ENCODE peak calls at places on chromosomes 12 and 14, in four cellular contexts. Y is K562, J is HL-60, S is GM12878. X is an unnamed sample.

GRCh38 chr14:90582166-90582565 is 185.3 kb downstream of the CALM1 start:
- DNase-seq in S (no peak), J (no peak), Y (no peak), X (no peak)

GRCh38 chr12:89433634-89434033 is 81.3 kb upstream of the DUSP6 start:
- DNase-seq in J (no peak), Y (no peak), S (no peak), X (no peak)

GRCh38 chr12:63353559-63353958 is 202.6 kb upstream of the AVPR1A start:
- DNase-seq in Y (no peak), S (no peak), J (no peak), X (no peak)

GRCh38 chr14:99513946-99514551 is 32.8 kb downstream of the CCNK start:
- DNase-seq in Y (no peak), J (no peak), S (no peak), X (no peak)

GRCh38 chr14:91352101-91352500 is 65.5 kb downstream of the CCDC88C start:
- DNase-seq in S (no peak), Y (no peak), J (no peak), X (no peak)

GRCh38 chr12:79692860-79693605 is 2.3 kb upstream of the PAWR start:
- DNase-seq in Y (no peak), S (no peak), J (no peak), X (no peak)

GRCh38 chr14:94113490-94113889 is 3.0 kb downstream of the IFI27 start:
- DNase-seq in Y (no peak), S (no peak), J (no peak), X (no peak)

GRCh38 chr12:12790956-12791355 is 5.5 kb downstream of the APOLD1 start:
- DNase-seq in S (no peak), J (no peak), Y (no peak), X (no peak)

GRCh38 chr14:32896979-32897723 is 41.5 kb upstream of the NPAS3 start:
- DNase-seq in S (no peak), J (no peak), Y (no peak), X (no peak)

GRCh38 chr12:24780969-24781368 is 167.9 kb downstream of the BCAT1 start:
- DNase-seq in Y (no peak), J (no peak), S (no peak), X (no peak)

GRCh38 chr12:55965941-55966407 is at the start of gene PMEL:
- DNase-seq in S (no peak), Y (no peak), J (no peak), X (no peak)

GRCh38 chr12:132724506-132725220 is 14.0 kb downstream of the PGAM5 start:
- DNase-seq in Y (peak), J (no peak), S (no peak), X (no peak)

GRCh38 chr14:56205906-56206305 is 87.7 kb downstream of the PELI2 start:
- DNase-seq in Y (no peak), S (no peak), J (peak), X (no peak)

GRCh38 chr12:41473441-41473840 is 285.3 kb downstream of the PDZRN4 start:
- DNase-seq in J (no peak), Y (no peak), S (no peak), X (no peak)

GRCh38 chr12:115960-116915 is 49.7 kb downstream of the IQSEC3 start:
- DNase-seq in J (no peak), S (no peak), Y (no peak), X (no peak)

GRCh38 chr12:91954761-91955160 is 190.9 kb downstream of the BTG1 start:
- DNase-seq in S (no peak), J (no peak), Y (no peak), X (no peak)

GRCh38 chr14:75831971-75832370 is 149.8 kb downstream of the TGFB3 start:
- DNase-seq in J (no peak), Y (peak), S (no peak), X (no peak)

GRCh38 chr12:49428652-49429549 is 61.6 kb downstream of the SPATS2 start:
- DNase-seq in Y (no peak), J (no peak), S (peak), X (no peak)

GRCh38 chr12:123897221-123897620 is 75.4 kb downstream of the CCDC92 start:
- DNase-seq in Y (no peak), S (no peak), J (no peak), X (no peak)

GRCh38 chr14:31827325-31827724 is 249.8 kb upstream of the ARHGAP5 start:
- DNase-seq in J (no peak), S (no peak), Y (no peak), X (no peak)

GRCh38 chr12:79082595-79082994 is 218.0 kb downstream of the SYT1 start:
- DNase-seq in Y (no peak), S (no peak), J (no peak), X (no peak)

GRCh38 chr12:69779928-69780327 is 41.3 kb downstream of the RAB3IP start:
- DNase-seq in Y (peak), J (no peak), S (no peak), X (no peak)

GRCh38 chr12:90305379-90305778 is 596.7 kb upstream of the ATP2B1 start:
- DNase-seq in S (no peak), Y (no peak), J (no peak), X (no peak)

GRCh38 chr12:109504068-109504467 is 26.6 kb downstream of the UBE3B start:
- DNase-seq in J (no peak), S (no peak), Y (no peak), X (no peak)

GRCh38 chr12:99600388-99600787 is 47.2 kb upstream of the GARIN6 start:
- DNase-seq in Y (no peak), J (no peak), S (peak), X (no peak)

GRCh38 chr14:95260537-95261440 is 58.9 kb downstream of the CLMN start:
- DNase-seq in Y (no peak), S (no peak), J (no peak), X (no peak)

GRCh38 chr12:6950944-6951540 is at the start of gene PTPN6:
- DNase-seq in J (peak), S (no peak), Y (no peak), X (no peak)

GRCh38 chr12:31897791-31898503 is 61.3 kb upstream of the RESF1 start:
- DNase-seq in Y (no peak), J (no peak), S (no peak), X (no peak)

GRCh38 chr12:76943004-76943403 is 64.2 kb upstream of the CSRP2 start:
- DNase-seq in J (no peak), S (no peak), Y (no peak), X (no peak)

GRCh38 chr14:75188520-75189267 is 12.3 kb upstream of the TMED10 start:
- DNase-seq in S (peak), J (peak), Y (no peak), X (no peak)

GRCh38 chr14:102472815-102473158 is 36.8 kb downstream of the ANKRD9 start:
- DNase-seq in Y (no peak), J (no peak), S (no peak), X (no peak)

GRCh38 chr12:30898846-30899245 is 27.7 kb upstream of the TSPAN11 start:
- DNase-seq in Y (no peak), S (no peak), J (no peak), X (no peak)

GRCh38 chr12:30902001-30902400 is 24.5 kb upstream of the TSPAN11 start:
- DNase-seq in J (no peak), S (no peak), Y (no peak), X (no peak)

GRCh38 chr12:30900351-30900750 is 26.2 kb upstream of the TSPAN11 start:
- DNase-seq in S (no peak), Y (no peak), J (no peak), X (no peak)

GRCh38 chr12:30896461-30896860 is 30.1 kb upstream of the TSPAN11 start:
- DNase-seq in Y (no peak), J (no peak), S (no peak), X (no peak)
- TF ChIP-seq SPI1 in Y (no peak), J (no peak), S (no peak), X (no peak)

DNA sequence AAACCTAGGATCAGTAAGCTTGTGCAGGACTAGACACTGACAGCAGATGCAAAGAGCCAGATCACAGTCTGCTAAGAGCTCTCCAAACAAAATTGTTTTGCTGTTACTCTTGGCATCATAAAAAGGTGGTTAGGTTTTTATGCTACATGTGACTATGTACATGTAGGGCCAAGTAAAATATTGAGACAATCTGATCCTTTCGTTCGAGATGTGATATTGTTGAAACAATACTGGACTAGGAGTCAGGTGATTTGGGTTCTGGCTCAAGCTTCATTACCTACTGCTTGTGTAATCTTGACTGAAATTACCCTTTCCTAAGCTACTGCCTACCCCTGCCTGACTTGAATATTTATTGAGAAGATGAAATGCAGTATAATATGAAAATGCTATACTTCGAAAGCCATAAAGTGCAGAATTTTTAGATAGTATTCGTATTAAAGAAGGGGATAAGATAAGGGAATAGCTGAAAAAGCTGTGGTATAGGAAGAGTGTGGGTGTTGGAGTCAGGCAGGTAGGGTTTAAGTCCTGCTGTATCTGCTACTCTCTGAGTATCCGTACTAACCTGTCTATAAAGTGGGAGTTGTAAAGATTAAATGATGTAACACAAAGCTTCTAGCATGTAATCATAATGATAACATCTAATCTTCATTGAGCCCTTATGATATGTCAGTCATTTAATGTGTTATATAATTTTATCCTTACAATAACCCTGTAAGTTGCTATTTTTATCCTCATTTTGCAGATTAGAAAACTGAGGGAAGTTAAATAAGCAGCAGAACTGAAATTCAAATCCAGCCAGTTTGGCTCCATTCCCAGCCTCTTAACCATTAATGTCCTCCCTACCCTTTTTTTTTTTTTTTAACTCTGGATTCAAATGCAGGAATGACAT is 38.6 kb upstream of the ATF1 start:
- DNase-seq in J (no peak), Y (no peak), S (no peak), X (no peak)
- TF ChIP-seq SPI1 in J (no peak), Y (no peak), S (no peak), X (no peak)

DNA sequence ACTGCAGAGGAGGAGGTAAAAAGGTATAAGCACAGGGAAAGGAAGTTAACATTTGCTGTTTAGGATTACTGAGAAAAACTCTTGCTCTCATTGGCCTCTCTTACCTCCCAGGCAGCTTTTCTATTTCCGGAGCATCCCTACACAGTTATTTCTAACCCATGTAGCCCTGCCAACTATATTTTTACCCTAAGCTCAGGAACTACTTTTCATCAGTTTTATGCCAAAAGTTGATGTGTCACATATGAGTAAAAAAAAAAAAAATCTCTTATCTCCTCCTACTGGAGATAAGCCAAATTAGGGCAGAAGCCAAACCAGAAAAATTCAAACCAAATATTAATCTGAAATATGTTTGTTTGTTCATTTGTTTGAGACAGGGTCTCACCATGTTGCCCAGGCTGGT is 34.4 kb upstream of the PSMA6 start:
- DNase-seq in S (no peak), Y (no peak), J (no peak), X (no peak)
- TF ChIP-seq SPI1 in S (no peak), Y (no peak), J (no peak), X (no peak)

GRCh38 chr12:47781479-47782371 is 8.7 kb downstream of the SLC48A1 start:
- DNase-seq in S (no peak), Y (no peak), J (no peak), X (no peak)
- TF ChIP-seq SPI1 in S (no peak), Y (no peak), J (no peak), X (no peak)

X was measured in GM12891.